ENCODE peak calls at places on chromosomes 12 and 14, in four cellular contexts. N is breast epithelium, B is transverse colon, H is spleen. L is an unnamed sample.

GRCh38 chr12:101924647-101925046 is 47.3 kb downstream of the DRAM1 start:
- DNase-seq in N (no peak), B (no peak), H (no peak), L (no peak)

GRCh38 chr12:109822951-109823411 is 10.2 kb downstream of the TRPV4 start:
- DNase-seq in N (peak), B (no peak), H (no peak), L (no peak)

GRCh38 chr12:69154585-69155363 is 84.6 kb upstream of the CPSF6 start:
- DNase-seq in N (peak), B (peak), H (peak), L (no peak)

GRCh38 chr12:58877243-58877743 is 43.0 kb downstream of the LRIG3 start:
- DNase-seq in N (no peak), B (no peak), H (no peak), L (no peak)

GRCh38 chr14:103103461-103104388 is 9.2 kb downstream of the EXOC3L4 start:
- DNase-seq in N (no peak), B (peak), H (no peak), L (no peak)

GRCh38 chr12:130081420-130081819 is 80.8 kb upstream of the FZD10 start:
- DNase-seq in N (no peak), B (no peak), H (no peak), L (no peak)

GRCh38 chr12:49966511-49967041 is 4.9 kb downstream of the AQP5 start:
- DNase-seq in N (no peak), B (no peak), H (no peak), L (no peak)

GRCh38 chr12:46371718-46372130 is 849 bp downstream of the SLC38A2 start:
- DNase-seq in N (peak), B (peak), H (peak), L (peak)

GRCh38 chr12:101455685-101456084 is 19.5 kb upstream of the SPIC start:
- DNase-seq in N (no peak), B (no peak), H (no peak), L (no peak)

DNA sequence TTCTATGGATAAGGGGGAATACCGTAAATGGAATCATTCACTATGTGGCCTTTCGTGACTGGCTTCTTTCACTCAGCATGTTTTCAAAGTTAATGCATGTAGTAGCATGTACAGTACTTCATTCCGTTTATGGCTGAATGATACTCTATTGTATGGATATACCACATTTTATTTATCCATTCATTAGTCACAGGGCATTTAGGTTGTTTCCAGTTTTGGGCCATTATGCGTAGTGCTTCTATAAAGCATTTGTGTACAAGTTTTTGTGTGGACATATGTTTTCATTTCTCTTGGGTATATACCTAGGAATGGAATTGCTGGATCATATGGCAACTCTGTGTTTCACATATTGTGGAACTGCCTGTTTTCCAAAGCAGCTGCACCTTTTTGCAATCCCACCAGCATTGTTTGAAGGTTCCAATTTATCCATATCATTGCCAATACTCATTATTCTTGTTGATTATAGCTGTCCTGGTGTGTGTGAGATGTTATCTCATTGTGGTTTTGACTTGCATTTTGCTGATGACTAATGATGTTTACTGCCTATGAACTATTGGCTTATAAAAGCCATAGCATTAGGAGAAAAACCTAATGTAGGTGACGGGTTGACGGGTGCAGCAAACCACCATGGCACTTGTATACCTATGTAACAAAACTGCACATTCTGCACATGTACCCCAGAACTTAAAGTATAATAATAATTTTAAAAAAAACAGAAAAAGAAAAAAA is 45.5 kb downstream of the ATF7IP start:
- DNase-seq in N (no peak), B (no peak), H (no peak), L (no peak)
- TF ChIP-seq POLR2A in N (no peak), B (no peak), H (no peak), L (no peak)

DNA sequence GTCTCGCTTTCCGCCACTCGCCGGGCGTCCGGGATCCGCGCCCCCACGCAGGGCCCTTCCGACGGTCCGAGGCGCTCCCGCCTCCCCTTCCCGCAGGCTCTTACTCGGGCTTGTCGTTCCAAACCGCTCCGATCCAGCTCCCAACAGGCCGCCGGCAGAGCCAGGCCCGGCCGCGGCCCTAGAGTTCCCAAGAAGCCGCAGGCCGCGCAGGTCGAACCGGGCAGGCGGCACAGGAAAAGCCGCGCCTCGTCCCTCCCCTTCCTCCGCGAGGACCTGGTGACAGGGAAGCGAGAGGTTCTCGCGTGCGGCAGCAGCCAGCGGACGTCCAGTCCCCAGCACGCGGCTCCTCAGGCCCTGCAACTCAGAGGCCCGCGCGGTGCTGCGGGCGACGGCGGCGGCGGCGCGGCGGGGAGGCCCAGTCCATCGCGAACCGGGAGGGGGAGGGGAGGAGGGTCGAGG is 277 bp downstream of the HECTD1 start:
- DNase-seq in N (peak), B (no peak), H (peak), L (no peak)
- TF ChIP-seq POLR2A in N (peak), B (no peak), H (no peak), L (no peak)

GRCh38 chr12:121825041-121825523 is 21.3 kb downstream of the SETD1B start:
- DNase-seq in N (no peak), B (no peak), H (no peak), L (no peak)
- TF ChIP-seq POLR2A in N (no peak), B (peak), H (no peak), L (no peak)

DNA sequence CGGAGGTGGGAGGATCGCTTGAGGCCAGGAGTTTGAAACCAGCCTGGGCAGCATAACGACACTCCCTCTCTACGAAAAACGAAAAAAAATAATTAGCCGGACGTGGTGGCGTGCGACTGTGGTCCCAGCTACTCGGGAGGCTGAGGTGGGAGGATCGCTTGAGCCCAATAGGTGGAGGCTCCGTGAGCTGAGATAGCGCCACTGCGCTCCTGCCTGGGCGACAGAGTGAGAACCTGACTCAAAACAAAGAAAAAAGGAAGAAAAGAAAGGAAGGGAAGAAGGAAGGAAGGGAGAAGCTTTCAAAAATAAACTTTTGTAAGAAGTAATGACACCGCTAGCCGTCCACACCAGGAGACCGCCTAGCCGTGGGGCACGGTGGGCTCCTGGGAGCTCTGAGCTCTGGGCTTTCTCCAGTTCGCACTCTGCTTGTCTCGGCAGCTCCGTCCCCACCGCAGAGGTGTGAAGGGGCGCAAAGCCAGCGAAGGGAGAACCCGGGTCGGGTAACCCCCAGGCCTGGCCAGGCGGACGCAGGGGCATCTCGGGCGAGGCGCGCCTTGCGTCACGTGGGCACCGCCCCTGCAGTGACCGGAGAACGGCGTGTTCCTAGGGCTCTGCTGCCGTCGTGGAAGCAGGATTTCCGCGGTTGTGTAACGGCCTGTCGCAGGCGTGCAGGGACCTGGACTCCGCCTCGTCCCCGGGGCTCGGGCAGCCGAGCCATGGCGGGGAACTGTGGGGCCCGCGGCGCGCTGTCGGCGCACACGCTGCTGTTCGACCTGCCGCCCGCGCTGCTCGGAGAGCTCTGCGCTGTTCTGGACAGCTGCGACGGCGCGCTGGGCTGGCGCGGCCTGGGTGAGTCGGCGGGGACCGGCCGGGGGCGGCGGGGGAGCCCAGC is at the start of gene IRAK3:
- DNase-seq in N (peak), B (peak), H (peak), L (peak)
- TF ChIP-seq POLR2A in N (peak), B (peak), H (peak), L (peak)

DNA sequence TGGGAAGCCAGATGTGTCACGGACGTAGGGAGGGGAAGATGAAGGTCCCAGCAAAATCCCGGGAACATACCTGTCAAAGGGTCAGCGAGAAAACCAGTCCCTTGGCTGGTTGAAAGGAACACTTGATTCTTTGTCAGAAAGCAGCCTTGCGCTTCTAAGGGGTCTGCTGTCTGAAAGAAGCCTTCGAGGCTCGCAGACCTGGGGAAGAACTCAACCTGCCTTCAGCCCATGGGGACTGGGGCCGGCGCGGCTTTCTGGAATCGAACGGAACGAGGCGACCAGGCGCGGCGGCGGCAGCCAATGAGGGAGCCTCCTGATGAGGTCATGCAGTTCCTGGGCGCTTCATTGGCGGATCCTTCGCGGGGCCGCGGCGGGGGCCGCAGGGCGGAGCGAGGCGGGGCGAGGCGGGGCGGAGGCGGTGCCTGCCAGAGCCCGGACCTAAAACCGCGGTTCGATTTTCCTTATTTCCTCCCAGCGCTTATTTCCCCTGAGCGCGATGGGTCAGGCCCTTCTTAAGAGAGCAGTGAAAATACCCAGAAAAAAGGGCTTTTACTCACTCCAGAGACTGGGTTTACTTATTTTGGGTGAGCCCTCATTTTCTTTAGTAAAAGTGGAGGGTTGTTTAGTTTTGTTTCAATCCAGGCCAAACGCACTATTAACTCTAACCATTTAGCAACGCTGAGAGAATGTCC is 11.8 kb upstream of the TTC7B start:
- DNase-seq in N (peak), B (peak), H (peak), L (peak)
- TF ChIP-seq POLR2A in N (no peak), B (no peak), H (no peak), L (peak)

GRCh38 chr12:53042607-53043454 is 7.0 kb upstream of the TNS2 start:
- DNase-seq in N (no peak), B (no peak), H (no peak), L (no peak)
- TF ChIP-seq POLR2A in N (no peak), B (no peak), H (no peak), L (no peak)

GRCh38 chr12:43789941-43790340 is 16.2 kb downstream of the TWF1 start:
- DNase-seq in N (no peak), B (no peak), H (no peak), L (no peak)
- TF ChIP-seq POLR2A in N (no peak), B (no peak), H (no peak), L (no peak)

GRCh38 chr12:115375188-115375991 is 691.4 kb upstream of the TBX3 start:
- DNase-seq in N (no peak), B (no peak), H (no peak), L (no peak)
- TF ChIP-seq POLR2A in N (no peak), B (no peak), H (no peak), L (no peak)

GRCh38 chr14:98960617-98961013 is 311.4 kb downstream of the BCL11B start:
- DNase-seq in N (no peak), B (no peak), H (no peak), L (no peak)

GRCh38 chr14:98961191-98961590 is 310.8 kb downstream of the BCL11B start:
- DNase-seq in N (no peak), B (no peak), H (no peak), L (no peak)

GRCh38 chr14:98959958-98960616 is 311.9 kb downstream of the BCL11B start:
- DNase-seq in N (no peak), B (no peak), H (no peak), L (no peak)

GRCh38 chr14:98958048-98959031 is 313.7 kb downstream of the BCL11B start:
- DNase-seq in N (no peak), B (no peak), H (no peak), L (no peak)

GRCh38 chr14:98959410-98959809 is 312.6 kb downstream of the BCL11B start:
- DNase-seq in N (no peak), B (no peak), H (no peak), L (no peak)
- TF ChIP-seq POLR2A in N (no peak), B (no peak), H (no peak), L (no peak)